ENCODE peak calls at places on chromosome 11, in nine cellular contexts. M is NCI-H526, C is NCI-H2029, D is PC-3, G is Calu3, K is NCI-H2081, U is A172, F is left ventricle myocardium inferior, P is MM.1S. V is an unnamed sample.

GRCh38 chr11:44609028-44609782 is 43.7 kb downstream of the CD82 start:
- DNase-seq in M (no peak), C (no peak), D (no peak), G (no peak), K (peak), U (no peak), F (no peak), P (no peak), V (no peak)

GRCh38 chr11:85955531-85955930 is 100.3 kb downstream of the CCDC83 start:
- DNase-seq in M (no peak), C (no peak), D (no peak), G (no peak), K (no peak), U (peak), F (no peak), P (no peak), V (no peak)

GRCh38 chr11:46529086-46529905 is 64.5 kb downstream of the AMBRA1 start:
- DNase-seq in M (peak), C (peak), D (peak), G (peak), K (peak), U (peak), F (peak), P (peak), V (peak)

GRCh38 chr11:73401217-73401923 is 25.2 kb downstream of the RELT start:
- DNase-seq in M (no peak), C (no peak), D (no peak), G (no peak), K (no peak), U (no peak), F (no peak), P (no peak), V (no peak)

GRCh38 chr11:31865606-31866300 is 54.6 kb upstream of the PAX6 start:
- DNase-seq in M (no peak), C (no peak), D (no peak), G (no peak), K (no peak), U (no peak), F (no peak), P (no peak), V (no peak)

GRCh38 chr11:34349882-34350281 is 7.9 kb downstream of the ABTB2 start:
- DNase-seq in M (no peak), C (no peak), D (no peak), G (peak), K (no peak), U (no peak), F (no peak), P (no peak), V (no peak)

GRCh38 chr11:77515483-77515882 is 41.6 kb upstream of the PAK1 start:
- DNase-seq in M (no peak), C (peak), D (peak), G (peak), K (no peak), U (no peak), F (no peak), P (no peak), V (peak)

GRCh38 chr11:23353611-23354010 is 493.3 kb upstream of the CCDC179 start:
- DNase-seq in M (no peak), C (no peak), D (no peak), G (no peak), K (no peak), U (no peak), F (no peak), P (no peak), V (no peak)

GRCh38 chr11:119910056-119910455 is 181.1 kb upstream of the NECTIN1 start:
- DNase-seq in M (peak), C (peak), D (no peak), G (no peak), K (no peak), U (no peak), F (no peak), P (no peak), V (no peak)

GRCh38 chr11:70627219-70627618 is 228.9 kb downstream of the CTTN start:
- DNase-seq in M (peak), C (peak), D (no peak), G (peak), K (no peak), U (no peak), F (no peak), P (no peak), V (no peak)

GRCh38 chr11:133961890-133962289 is 5.1 kb upstream of the IGSF9B start:
- DNase-seq in M (no peak), C (no peak), D (peak), G (no peak), K (no peak), U (peak), F (no peak), P (no peak), V (no peak)

GRCh38 chr11:44861829-44862545 is 88.7 kb downstream of the TP53I11 start:
- DNase-seq in M (no peak), C (peak), D (peak), G (peak), K (no peak), U (peak), F (peak), P (peak), V (no peak)

GRCh38 chr11:45094958-45095690 is 51.3 kb upstream of the PRDM11 start:
- DNase-seq in M (no peak), C (no peak), D (no peak), G (no peak), K (peak), U (no peak), F (no peak), P (no peak), V (no peak)

GRCh38 chr11:6354651-6355485 is 34.6 kb upstream of the CAVIN3 start:
- DNase-seq in M (no peak), C (no peak), D (no peak), G (no peak), K (no peak), U (no peak), F (no peak), P (no peak), V (no peak)

GRCh38 chr11:113289341-113290187 is 24.8 kb upstream of the TTC12 start:
- DNase-seq in M (peak), C (peak), D (peak), G (peak), K (peak), U (peak), F (peak), P (peak), V (peak)

GRCh38 chr11:107751082-107751481 is 39.2 kb upstream of the SLN start:
- DNase-seq in M (no peak), C (no peak), D (peak), G (no peak), K (no peak), U (no peak), F (no peak), P (no peak), V (no peak)

GRCh38 chr11:89667001-89667400 is 43.1 kb upstream of the TRIM77 start:
- DNase-seq in M (peak), C (no peak), D (peak), G (no peak), K (no peak), U (no peak), F (no peak), P (no peak), V (no peak)

GRCh38 chr11:86473991-86474833 is 99.5 kb downstream of the CCDC81 start:
- DNase-seq in M (no peak), C (no peak), D (peak), G (no peak), K (no peak), U (peak), F (peak), P (no peak), V (no peak)

GRCh38 chr11:114317738-114318137 is 21.5 kb downstream of the NNMT start:
- DNase-seq in M (peak), C (no peak), D (peak), G (no peak), K (peak), U (no peak), F (peak), P (peak), V (no peak)

GRCh38 chr11:83219095-83219494 is 25.6 kb downstream of the ANKRD42 start:
- DNase-seq in M (peak), C (no peak), D (peak), G (peak), K (peak), U (no peak), F (no peak), P (no peak), V (no peak)

GRCh38 chr11:123547180-123547579 is 107.2 kb downstream of the SCN3B start:
- DNase-seq in M (no peak), C (no peak), D (no peak), G (no peak), K (no peak), U (no peak), F (no peak), P (peak), V (no peak)

GRCh38 chr11:115803341-115803740 is 299.1 kb upstream of the CADM1 start:
- DNase-seq in M (no peak), C (no peak), D (no peak), G (no peak), K (no peak), U (no peak), F (no peak), P (no peak), V (no peak)

GRCh38 chr11:121721961-121722360 is 269.2 kb upstream of the SORL1-AS1 start:
- DNase-seq in M (no peak), C (no peak), D (no peak), G (no peak), K (no peak), U (no peak), F (no peak), P (no peak), V (no peak)

GRCh38 chr11:1072116-1072820 is 2.4 kb upstream of the MUC2 start:
- DNase-seq in M (no peak), C (no peak), D (peak), G (peak), K (no peak), U (peak), F (peak), P (no peak), V (no peak)

GRCh38 chr11:78010755-78011154 is 12.3 kb downstream of the KCTD14 start:
- DNase-seq in M (no peak), C (no peak), D (no peak), G (no peak), K (no peak), U (no peak), F (no peak), P (no peak), V (no peak)

GRCh38 chr11:127106142-127106541 is 105.6 kb upstream of the KIRREL3 start:
- DNase-seq in M (peak), C (peak), D (no peak), G (peak), K (peak), U (no peak), F (no peak), P (no peak), V (no peak)

GRCh38 chr11:116595305-116595880 is 177.4 kb downstream of the BUD13 start:
- DNase-seq in M (no peak), C (peak), D (no peak), G (no peak), K (peak), U (no peak), F (no peak), P (no peak), V (peak)

GRCh38 chr11:117805048-117805447 is 8.0 kb upstream of the DSCAML1 start:
- DNase-seq in M (no peak), C (no peak), D (no peak), G (no peak), K (no peak), U (no peak), F (no peak), P (no peak), V (no peak)

GRCh38 chr11:114379394-114380069 is 20.8 kb downstream of the C11orf71 start:
- DNase-seq in M (no peak), C (no peak), D (no peak), G (no peak), K (no peak), U (no peak), F (no peak), P (no peak), V (no peak)